ENCODE peak calls at places on chromosomes 12 and 14, in six cellular contexts. U, D, M, H, N and B are unnamed samples.

GRCh38 chr12:49121047-49121696 is 10.0 kb downstream of the TUBA1B start:
- DNase-seq in N (peak), D (peak), H (peak), M (no peak), U (peak), B (peak)

GRCh38 chr12:34625116-34625515 is 602.8 kb downstream of the ALG10 start:
- DNase-seq in U (peak), D (peak), H (no peak), M (no peak), N (no peak), B (peak)

GRCh38 chr14:72544615-72545387 is 349.1 kb downstream of the DPF3 start:
- DNase-seq in H (no peak), D (no peak), U (no peak), M (no peak), N (peak), B (no peak)

GRCh38 chr14:74952697-74953484 is 2.5 kb downstream of the PGF start:
- DNase-seq in U (no peak), H (no peak), M (no peak), N (no peak), D (no peak), B (no peak)

GRCh38 chr14:50025776-50026175 is 90.6 kb downstream of the VCPKMT start:
- DNase-seq in M (no peak), H (no peak), N (no peak), U (no peak), D (no peak), B (peak)

GRCh38 chr12:124700810-124701594 is 133.6 kb upstream of the NCOR2 start:
- DNase-seq in D (no peak), H (no peak), N (no peak), M (no peak), U (no peak), B (no peak)

GRCh38 chr12:121128908-121129704 is 3.6 kb upstream of the P2RX7 start:
- DNase-seq in N (no peak), H (peak), M (peak), U (peak), D (peak), B (peak)

GRCh38 chr14:89807151-89807550 is 147.4 kb downstream of the EFCAB11 start:
- DNase-seq in N (no peak), D (no peak), H (no peak), U (no peak), M (no peak), B (no peak)

GRCh38 chr12:26798013-26798412 is 35.0 kb downstream of the ITPR2 start:
- DNase-seq in N (no peak), M (peak), U (no peak), D (no peak), H (no peak), B (no peak)

GRCh38 chr12:42090899-42091298 is 53.8 kb downstream of the GXYLT1 start:
- DNase-seq in D (no peak), M (no peak), H (no peak), N (no peak), U (no peak), B (no peak)

GRCh38 chr12:88923631-88924030 is 343.4 kb upstream of the KITLG start:
- DNase-seq in U (no peak), N (no peak), D (no peak), H (no peak), M (no peak), B (no peak)

GRCh38 chr12:24078318-24078765 is 128.9 kb upstream of the SOX5 start:
- DNase-seq in H (no peak), D (no peak), N (no peak), U (peak), M (no peak), B (no peak)

GRCh38 chr14:21097616-21098133 is 780 bp downstream of the ZNF219 start:
- DNase-seq in N (no peak), M (no peak), H (no peak), D (no peak), U (no peak), B (no peak)

GRCh38 chr14:101017806-101018560 is 114.5 kb upstream of the RTL1 start:
- DNase-seq in H (no peak), D (no peak), M (no peak), U (no peak), N (no peak), B (no peak)

GRCh38 chr12:115456946-115457689 is 773.1 kb upstream of the TBX3 start:
- DNase-seq in D (no peak), H (no peak), U (peak), N (no peak), M (no peak), B (peak)
- TF ChIP-seq MAX in D (no peak), H (no peak), U (no peak), N (no peak), M (no peak), B (no peak)

GRCh38 chr12:80509781-80510556 is 65.9 kb downstream of the PTPRQ start:
- DNase-seq in U (no peak), D (no peak), N (no peak), M (no peak), H (peak), B (no peak)

GRCh38 chr12:80504389-80505153 is 60.5 kb downstream of the PTPRQ start:
- DNase-seq in M (no peak), N (no peak), H (no peak), U (no peak), D (no peak), B (no peak)
- TF ChIP-seq CHD2 in M (no peak), N (no peak), H (no peak), U (no peak), D (no peak), B (no peak)

DNA sequence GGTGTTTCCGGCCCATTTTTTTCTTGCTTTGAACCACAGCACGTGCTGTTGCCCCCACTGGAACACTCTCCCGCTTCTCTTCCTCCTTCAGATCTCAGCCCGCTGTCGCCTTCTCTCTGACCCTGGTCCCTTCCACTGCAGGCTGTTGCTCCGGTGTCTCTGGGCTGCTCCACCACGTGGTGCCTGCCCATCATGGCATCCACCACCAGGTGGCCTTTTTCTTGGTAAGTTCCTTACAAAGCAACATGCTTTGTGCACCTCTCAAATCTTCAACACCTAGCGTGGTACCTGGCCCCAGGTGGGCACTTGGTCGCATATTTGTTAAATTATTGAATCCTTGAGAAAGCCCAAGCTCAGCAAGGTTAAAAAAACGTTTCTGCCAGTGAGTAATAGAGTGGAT is 19.1 kb downstream of the TUNAR start:
- DNase-seq in N (peak), H (peak), M (no peak), U (peak), D (peak), B (peak)
- TF ChIP-seq MAX in N (peak), H (no peak), M (no peak), U (no peak), D (no peak), B (peak)

GRCh38 chr14:22570132-22570949 is 18.7 kb downstream of the DAD1 start:
- DNase-seq in H (peak), N (peak), M (peak), D (peak), U (peak), B (peak)
- TF ChIP-seq CHD2 in H (no peak), N (no peak), M (peak), D (no peak), U (no peak), B (no peak)

GRCh38 chr12:112097641-112098040 is 10.9 kb downstream of the NAA25 start:
- DNase-seq in U (no peak), H (no peak), N (no peak), M (no peak), D (no peak), B (no peak)
- TF ChIP-seq MAX in U (no peak), H (no peak), N (no peak), M (no peak), D (no peak), B (no peak)

GRCh38 chr14:29953501-29953900 is 25.9 kb upstream of the PRKD1 start:
- DNase-seq in U (no peak), H (no peak), N (no peak), D (no peak), M (no peak), B (no peak)

DNA sequence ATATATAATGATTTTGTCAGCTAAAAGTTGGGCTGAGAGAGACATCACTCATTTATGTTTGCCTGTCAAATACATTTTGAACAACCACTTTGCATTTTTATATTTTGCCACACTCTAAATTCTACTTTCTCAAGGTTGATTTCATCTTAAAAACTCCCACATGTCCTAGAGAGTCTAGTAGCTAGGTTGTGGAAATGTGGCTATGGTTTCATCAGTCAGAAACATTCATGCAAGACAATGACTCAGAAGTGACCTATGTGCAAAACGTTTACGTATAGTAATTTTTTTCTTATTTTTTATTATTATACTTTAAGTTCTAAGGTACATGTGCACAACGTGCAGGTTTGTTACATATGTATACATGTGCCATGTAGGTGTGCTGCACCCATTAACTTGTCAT is 27.4 kb upstream of the PRKD1 start:
- DNase-seq in H (no peak), D (no peak), N (no peak), U (no peak), M (no peak), B (no peak)
- TF ChIP-seq CHD2 in H (no peak), D (no peak), N (no peak), U (no peak), M (no peak), B (no peak)

DNA sequence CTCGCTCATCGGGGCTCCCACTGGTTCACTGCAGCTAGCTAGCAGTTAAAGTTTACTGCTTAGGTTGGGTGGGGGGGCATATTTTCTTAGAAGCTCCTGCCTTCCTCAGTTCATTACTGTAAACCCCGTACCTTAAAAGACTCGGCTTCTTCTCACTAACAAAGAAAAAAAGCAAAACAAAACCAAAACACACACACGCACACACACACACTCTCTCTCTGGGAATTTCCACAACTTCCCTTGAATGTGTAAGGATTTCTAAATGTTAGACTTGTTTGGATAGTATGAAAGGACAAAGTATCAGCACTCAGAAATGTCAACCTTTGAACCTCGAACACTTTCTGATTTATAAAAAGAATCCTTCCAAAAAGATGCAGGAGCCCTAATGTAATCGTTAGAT is 927 bp downstream of the PTHLH start:
- DNase-seq in H (no peak), M (no peak), N (no peak), U (peak), D (no peak), B (no peak)
- TF ChIP-seq MAX in H (no peak), M (no peak), N (no peak), U (no peak), D (no peak), B (no peak)